ENCODE peak calls at places on chromosomes 13 and 19, in four cellular contexts. L is hepatocyte, C is dorsolateral prefrontal cortex, R is K562. I is an unnamed sample.

GRCh38 chr19:52398091-52398461 is 427 bp downstream of the ZNF528 start:
- DNase-seq in L (peak; percentile 31), C (no peak), R (peak; percentile 16), I (peak; percentile 3)

GRCh38 chr13:60211548-60211947 is 47.8 kb upstream of the DIAPH3 start:
- DNase-seq in L (no peak), C (no peak), R (no peak), I (no peak)

GRCh38 chr19:46602392-46603194 is 1.5 kb downstream of the CALM3 start:
- DNase-seq in C (no peak), R (peak; percentile 26), L (peak; percentile 25), I (no peak)

GRCh38 chr13:85417807-85418206 is 381.4 kb downstream of the SLITRK6 start:
- DNase-seq in C (no peak), R (no peak), L (no peak), I (no peak)

GRCh38 chr19:19159534-19159933 is 10.5 kb downstream of the MEF2B start:
- DNase-seq in C (no peak), R (no peak), L (no peak), I (no peak)

GRCh38 chr19:23346696-23347095 is 48.6 kb downstream of the ZNF91 start:
- DNase-seq in C (peak; percentile 40), L (no peak), R (no peak), I (no peak)

GRCh38 chr13:44160549-44161278 is 212.9 kb upstream of the SERP2 start:
- DNase-seq in L (peak; percentile 66), R (no peak), C (peak; percentile 85), I (no peak)

GRCh38 chr13:94595006-94595942 is 678 bp downstream of the TGDS start:
- DNase-seq in C (no peak), R (peak; percentile 14), L (peak; percentile 34), I (no peak)

GRCh38 chr13:100392709-100393630 is 195.6 kb downstream of the GGACT start:
- DNase-seq in R (peak; percentile 80), L (peak; percentile 89), C (no peak), I (peak; percentile 100)

GRCh38 chr13:71278512-71278911 is 588.5 kb downstream of the DACH1 start:
- DNase-seq in R (no peak), L (no peak), C (no peak), I (no peak)

DNA sequence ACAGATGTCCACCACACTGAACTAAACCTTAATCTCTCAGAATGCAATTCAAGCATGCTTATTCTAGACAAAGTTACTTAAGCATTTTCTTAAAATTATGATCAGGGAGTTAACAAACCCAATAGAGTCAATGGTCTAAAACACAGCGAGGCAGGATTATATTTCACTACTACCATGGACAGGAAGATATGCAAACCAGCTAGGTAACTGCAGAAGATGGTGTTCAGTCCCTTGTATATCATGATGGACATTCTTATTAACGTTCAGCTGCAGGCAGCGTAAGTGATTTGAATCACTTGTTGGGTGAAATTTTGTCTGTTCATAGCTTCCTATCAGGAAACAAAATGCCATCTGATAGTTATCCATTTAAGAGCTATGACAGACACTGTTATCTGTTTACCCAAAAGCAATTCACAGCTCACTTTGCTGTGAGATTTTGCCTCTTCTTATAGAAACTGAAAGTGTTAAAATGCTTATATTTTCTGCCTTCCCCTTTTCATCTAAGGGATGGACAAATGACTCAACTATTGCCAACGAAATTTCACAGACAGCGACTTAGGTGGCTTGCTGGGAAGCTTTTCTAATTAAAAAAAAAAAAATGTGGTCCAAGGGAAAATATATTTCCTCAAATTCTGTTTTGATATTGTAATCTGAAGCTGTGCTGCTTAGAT is 591.9 kb downstream of the DACH1 start:
- DNase-seq in L (no peak), R (no peak), C (no peak), I (no peak)
- H3K27ac ChIP-seq in L (no peak overlapping the region), R (no peak overlapping the region), C (no peak overlapping the region), I (no peak overlapping the region)

GRCh38 chr13:109781384-109782065 is 4.9 kb downstream of the IRS2 start:
- DNase-seq in C (no peak), R (no peak), L (no peak), I (no peak)

GRCh38 chr13:109779876-109780516 is 6.4 kb downstream of the IRS2 start:
- DNase-seq in L (no peak), C (no peak), R (no peak), I (no peak)

GRCh38 chr13:109780880-109781383 is 5.5 kb downstream of the IRS2 start:
- DNase-seq in R (no peak), C (no peak), L (no peak), I (no peak)

GRCh38 chr13:109778102-109778542 is 8.3 kb downstream of the IRS2 start:
- DNase-seq in C (no peak), L (peak; percentile 23), R (no peak), I (no peak)

DNA sequence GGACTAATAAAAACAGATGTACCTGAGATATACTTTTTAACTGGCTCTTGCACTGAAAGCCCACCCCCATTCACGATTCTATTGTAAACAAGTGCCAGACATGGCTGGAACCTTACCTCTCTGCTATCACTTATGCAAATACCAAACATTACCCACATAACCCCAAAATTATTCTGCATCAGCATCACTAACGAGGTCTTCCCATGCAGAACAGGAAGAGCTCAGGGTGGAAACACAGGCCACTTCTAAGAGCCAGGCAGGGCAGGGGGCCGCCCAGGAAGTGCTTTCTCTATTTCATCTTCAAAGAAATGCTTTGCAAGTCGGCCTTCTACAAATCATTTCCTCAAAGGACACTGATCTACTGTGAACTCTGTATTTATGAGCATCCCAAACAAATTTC is 7.3 kb downstream of the IRS2 start:
- DNase-seq in C (no peak), R (no peak), L (no peak), I (no peak)
- H3K4me3 ChIP-seq in C (peak overlapping the region; percentile 66), R (no peak overlapping the region), L (no peak overlapping the region), I (peak overlapping the region; percentile 58)

GRCh38 chr19:15998166-15998565 is 49.4 kb downstream of the OR10H4 start:
- DNase-seq in L (no peak), R (no peak), C (no peak), I (no peak)

GRCh38 chr19:16002380-16002779 is 53.6 kb downstream of the OR10H4 start:
- DNase-seq in L (no peak), R (no peak), C (no peak), I (no peak)

GRCh38 chr19:16002985-16003384 is 54.2 kb downstream of the OR10H4 start:
- DNase-seq in C (no peak), L (no peak), R (no peak), I (no peak)

GRCh38 chr19:16000024-16000687 is 51.3 kb downstream of the OR10H4 start:
- DNase-seq in C (no peak), L (no peak), R (no peak), I (no peak)

GRCh38 chr19:16001481-16002312 is 52.9 kb downstream of the OR10H4 start:
- DNase-seq in L (no peak), C (no peak), R (no peak), I (peak; percentile 54)
- TF ChIP-seq CTCF in L (no peak), C (no peak), R (no peak), I (peak; percentile 10)

GRCh38 chr19:50514346-50515167 is 844 bp upstream of the ASPDH start:
- DNase-seq in C (peak; percentile 87), L (no peak), R (no peak), I (no peak)
- H3K27ac ChIP-seq in C (peak overlapping the region; percentile 99), L (no peak overlapping the region), R (no peak overlapping the region), I (no peak overlapping the region)

GRCh38 chr19:58058428-58058827 is 654 bp upstream of the ZNF135 start:
- DNase-seq in R (no peak), L (no peak), C (no peak), I (no peak)
- H3K4me3 ChIP-seq in R (no peak overlapping the region), L (peak overlapping the region; percentile 42), C (peak overlapping the region; percentile 73), I (no peak overlapping the region)

GRCh38 chr19:35315883-35316282 is 13.1 kb upstream of the CD22 start:
- DNase-seq in L (no peak), C (no peak), R (peak; percentile 41), I (no peak)

GRCh38 chr19:35318679-35319448 is 10.1 kb upstream of the CD22 start:
- DNase-seq in C (peak; percentile 88), L (no peak), R (peak; percentile 50), I (peak; percentile 49)

GRCh38 chr19:35317464-35318043 is 11.4 kb upstream of the CD22 start:
- DNase-seq in C (no peak), R (no peak), L (no peak), I (no peak)

GRCh38 chr19:35314858-35315470 is 14.0 kb upstream of the CD22 start:
- DNase-seq in C (no peak), R (no peak), L (no peak), I (no peak)

DNA sequence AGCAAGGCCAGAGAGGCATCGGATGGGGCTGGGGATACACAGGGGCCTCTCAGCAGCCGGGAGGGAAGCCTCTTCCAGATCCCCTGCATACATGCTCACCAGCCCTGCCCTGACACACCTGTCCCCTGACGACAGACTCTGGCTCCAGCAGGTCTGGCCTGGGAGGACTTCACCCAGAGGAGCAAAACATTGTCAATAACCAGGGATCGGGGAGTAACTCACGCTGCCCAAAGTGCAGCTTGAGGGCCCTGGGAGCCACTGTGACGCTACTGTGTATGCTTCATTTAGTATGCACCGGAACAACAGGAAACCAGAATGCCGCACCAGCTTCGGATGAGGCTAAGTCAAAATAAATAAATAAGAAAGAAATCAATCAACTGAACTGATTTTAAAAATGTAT is 12.4 kb upstream of the CD22 start:
- DNase-seq in L (peak; percentile 67), R (no peak), C (no peak), I (no peak)
- TF ChIP-seq CTCF in L (no peak), R (no peak), C (no peak), I (no peak)

DNA sequence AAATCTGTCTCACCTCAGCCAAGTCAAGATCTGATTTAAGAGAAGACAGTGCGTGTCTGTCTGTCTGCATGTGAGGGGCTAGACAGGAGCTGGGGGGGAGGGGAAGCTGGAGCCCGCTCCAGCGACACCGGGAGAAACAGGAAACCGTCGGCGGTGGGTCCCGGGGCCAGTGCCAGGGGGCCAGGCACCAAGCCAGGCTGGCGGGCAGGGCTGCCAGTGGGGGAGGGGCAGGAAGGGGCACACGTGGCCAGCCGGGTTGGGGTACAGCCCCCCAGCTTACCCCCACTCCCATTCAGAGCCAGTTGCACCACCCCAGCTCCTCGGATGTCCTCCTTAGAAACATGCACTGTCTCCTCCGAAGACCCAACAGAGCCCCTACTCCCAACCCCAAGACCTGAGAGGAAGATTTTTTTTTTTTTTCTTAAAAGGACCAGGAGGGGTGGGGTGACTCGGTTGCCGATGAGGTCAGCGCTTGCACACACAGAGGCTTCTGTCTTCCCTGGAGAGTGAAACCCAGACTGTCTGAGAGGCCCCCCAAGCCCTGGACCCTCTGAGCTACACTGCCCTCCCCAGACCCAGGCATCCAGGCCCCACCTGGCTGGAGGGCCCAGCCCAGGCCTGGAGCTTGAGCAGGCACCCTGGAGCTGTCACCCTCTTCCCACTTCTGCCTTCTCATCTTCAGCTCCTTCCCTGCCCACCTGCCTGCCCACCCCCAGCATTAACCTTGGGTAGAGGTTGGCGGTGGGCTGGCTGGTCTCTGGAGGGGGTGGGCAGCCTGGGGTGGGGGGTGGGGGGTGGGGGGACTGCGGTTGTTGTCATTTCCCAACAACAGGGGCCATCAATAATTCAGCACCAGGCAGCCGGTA is 4.0 kb downstream of the ERF start:
- DNase-seq in C (peak; percentile 55), L (no peak), R (no peak), I (no peak)
- H3K27ac ChIP-seq in C (peak overlapping the region; percentile 99), L (peak overlapping the region; percentile 100), R (no peak overlapping the region), I (peak overlapping the region; percentile 1)

GRCh38 chr19:8884416-8884815 is 52.2 kb downstream of the MBD3L1 start:
- DNase-seq in L (no peak), R (no peak), C (no peak), I (no peak)
- H3K4me3 ChIP-seq in L (no peak overlapping the region), R (no peak overlapping the region), C (no peak overlapping the region), I (no peak overlapping the region)